ENCODE peak calls at places on chromosomes 16 and 17, in four cellular contexts. B is GM13977, O is iris pigment epithelial cell, L is lung microvascular endothelial cell. I is an unnamed sample.

GRCh38 chr16:16008666-16009065 is 59.2 kb downstream of the ABCC1 start:
- DNase-seq in L (no peak), B (no peak), O (no peak), I (no peak)

GRCh38 chr16:27224271-27224737 is 21.0 kb downstream of the KDM8 start:
- DNase-seq in L (peak), B (no peak), O (no peak), I (no peak)

GRCh38 chr16:51442140-51442539 is 291.1 kb upstream of the SALL1 start:
- DNase-seq in B (no peak), L (no peak), O (no peak), I (no peak)

GRCh38 chr17:76865174-76865573 is 3.0 kb upstream of the MGAT5B start:
- DNase-seq in O (no peak), B (no peak), L (no peak), I (no peak)

GRCh38 chr16:22029632-22030031 is 21.7 kb downstream of the MOSMO start:
- DNase-seq in O (peak), L (no peak), B (no peak), I (no peak)

GRCh38 chr16:80123189-80123588 is 417.6 kb upstream of the DYNLRB2 start:
- DNase-seq in B (no peak), L (no peak), O (peak), I (no peak)

GRCh38 chr17:49741009-49741691 is 22.8 kb downstream of the FAM117A start:
- DNase-seq in L (no peak), O (peak), B (peak), I (peak)

GRCh38 chr17:73976147-73976546 is 227.3 kb upstream of the RPL38 start:
- DNase-seq in B (no peak), O (no peak), L (no peak), I (no peak)

GRCh38 chr17:46264456-46265198 is 30.3 kb upstream of the LRRC37A start:
- DNase-seq in O (peak), L (no peak), B (peak), I (peak)

GRCh38 chr16:14024300-14024699 is 46.8 kb upstream of the MRTFB start:
- DNase-seq in L (no peak), O (peak), B (no peak), I (no peak)

GRCh38 chr17:8598913-8599312 is 31.6 kb downstream of the MYH10 start:
- DNase-seq in B (no peak), O (no peak), L (no peak), I (no peak)

GRCh38 chr17:79090503-79091372 is 16.1 kb downstream of the ENGASE start:
- DNase-seq in L (peak), B (no peak), O (no peak), I (no peak)

GRCh38 chr16:88888057-88888777 is 21.8 kb upstream of the PABPN1L start:
- DNase-seq in B (no peak), O (no peak), L (no peak), I (no peak)

GRCh38 chr16:81837312-81837748 is 58.2 kb downstream of the PLCG2 start:
- DNase-seq in O (no peak), B (no peak), L (no peak), I (no peak)

GRCh38 chr16:88019847-88020512 is 68.7 kb downstream of the BANP start:
- DNase-seq in O (no peak), L (no peak), B (no peak), I (no peak)

GRCh38 chr16:10964891-10965326 is 20.5 kb downstream of the CLEC16A start:
- DNase-seq in B (peak), O (no peak), L (no peak), I (no peak)

GRCh38 chr17:4635823-4636375 is 5.6 kb downstream of the ALOX15 start:
- DNase-seq in B (peak), O (no peak), L (no peak), I (no peak)

GRCh38 chr17:8126306-8127066 is 2.6 kb upstream of the HES7 start:
- DNase-seq in L (no peak), O (peak), B (peak), I (peak)

GRCh38 chr17:9230861-9231260 is 209.6 kb downstream of the NTN1 start:
- DNase-seq in L (no peak), B (no peak), O (no peak), I (no peak)

GRCh38 chr16:23869052-23869451 is 33.3 kb downstream of the PRKCB start:
- DNase-seq in O (no peak), B (no peak), L (no peak), I (no peak)

GRCh38 chr16:52528393-52529080 is 18.4 kb downstream of the TOX3 start:
- DNase-seq in B (no peak), L (no peak), O (no peak), I (no peak)

GRCh38 chr16:5509794-5510193 is 412.2 kb upstream of the EEF2KMT start:
- DNase-seq in L (no peak), B (no peak), O (no peak), I (no peak)

GRCh38 chr17:80263253-80264047 is 2.8 kb downstream of the RNF213 start:
- DNase-seq in B (peak), L (peak), O (peak), I (peak)